ENCODE peak calls at places on chromosomes 4 and X, in six cellular contexts. One of them, this sample, is unnamed.

GRCh38 chr4:30939684-30940083 is 219.5 kb downstream of the PCDH7 start:
- DNase-seq in neuronal stem cell: no peak
- DNase-seq in H9: no peak
- DNase-seq in IMR-90: no peak
- DNase-seq in mesenchymal stem cell: no peak
- DNase-seq in H1: no peak
- DNase-seq in this sample: no peak

GRCh38 chr4:168877779-168878491 is 132.1 kb downstream of the CBR4 start:
- DNase-seq in neuronal stem cell: peak
- DNase-seq in H9: peak
- DNase-seq in IMR-90: no peak
- DNase-seq in mesenchymal stem cell: no peak
- DNase-seq in H1: no peak
- DNase-seq in this sample: peak

GRCh38 chr4:16693040-16693506 is 205.4 kb downstream of the LDB2 start:
- DNase-seq in neuronal stem cell: no peak
- DNase-seq in H9: no peak
- DNase-seq in IMR-90: no peak
- DNase-seq in mesenchymal stem cell: no peak
- DNase-seq in H1: no peak
- DNase-seq in this sample: no peak

GRCh38 chrX:132489256-132490085 is 633 bp upstream of the MBNL3 start:
- DNase-seq in neuronal stem cell: peak
- DNase-seq in H9: peak
- DNase-seq in IMR-90: peak
- DNase-seq in mesenchymal stem cell: peak
- DNase-seq in H1: no peak
- DNase-seq in this sample: peak

GRCh38 chr4:27594917-27595316 is 734.3 kb downstream of the STIM2 start:
- DNase-seq in neuronal stem cell: no peak
- DNase-seq in H9: no peak
- DNase-seq in IMR-90: no peak
- DNase-seq in mesenchymal stem cell: no peak
- DNase-seq in H1: no peak
- DNase-seq in this sample: no peak

GRCh38 chr4:112327950-112328349 is 30.8 kb downstream of the ALPK1 start:
- DNase-seq in neuronal stem cell: peak
- DNase-seq in H9: no peak
- DNase-seq in IMR-90: peak
- DNase-seq in mesenchymal stem cell: peak
- DNase-seq in H1: no peak
- DNase-seq in this sample: no peak

GRCh38 chr4:74062954-74063353 is 24.5 kb upstream of the CXCL3 start:
- DNase-seq in neuronal stem cell: no peak
- DNase-seq in H9: no peak
- DNase-seq in IMR-90: no peak
- DNase-seq in mesenchymal stem cell: no peak
- DNase-seq in H1: no peak
- DNase-seq in this sample: no peak

GRCh38 chr4:41746025-41746439 is 2.5 kb downstream of the PHOX2B start:
- DNase-seq in neuronal stem cell: peak
- DNase-seq in H9: peak
- DNase-seq in IMR-90: no peak
- DNase-seq in mesenchymal stem cell: no peak
- DNase-seq in H1: no peak
- DNase-seq in this sample: no peak

GRCh38 chrX:107768051-107768450 is 7.5 kb downstream of the TSC22D3 start:
- DNase-seq in neuronal stem cell: no peak
- DNase-seq in H9: no peak
- DNase-seq in IMR-90: no peak
- DNase-seq in mesenchymal stem cell: no peak
- DNase-seq in H1: no peak
- DNase-seq in this sample: no peak

GRCh38 chr4:86054676-86055075 is 305.2 kb downstream of the MAPK10 start:
- DNase-seq in neuronal stem cell: no peak
- DNase-seq in H9: no peak
- DNase-seq in IMR-90: no peak
- DNase-seq in mesenchymal stem cell: no peak
- DNase-seq in H1: no peak
- DNase-seq in this sample: no peak

GRCh38 chr4:100059467-100059866 is 109.4 kb upstream of the H2AZ1 start:
- DNase-seq in neuronal stem cell: no peak
- DNase-seq in H9: no peak
- DNase-seq in IMR-90: no peak
- DNase-seq in mesenchymal stem cell: no peak
- DNase-seq in H1: no peak
- DNase-seq in this sample: no peak

GRCh38 chrX:103258275-103258674 is 3.3 kb upstream of the TCEAL8 start:
- DNase-seq in neuronal stem cell: no peak
- DNase-seq in H9: no peak
- DNase-seq in IMR-90: no peak
- DNase-seq in mesenchymal stem cell: no peak
- DNase-seq in H1: no peak
- DNase-seq in this sample: no peak

GRCh38 chr4:177393236-177393635 is 49.0 kb downstream of the AGA start:
- DNase-seq in neuronal stem cell: no peak
- DNase-seq in H9: no peak
- DNase-seq in IMR-90: no peak
- DNase-seq in mesenchymal stem cell: no peak
- DNase-seq in H1: no peak
- DNase-seq in this sample: no peak

GRCh38 chrX:129561453-129561852 is 21.4 kb downstream of the OCRL start:
- DNase-seq in neuronal stem cell: no peak
- DNase-seq in H9: no peak
- DNase-seq in IMR-90: no peak
- DNase-seq in mesenchymal stem cell: no peak
- DNase-seq in H1: no peak
- DNase-seq in this sample: no peak

GRCh38 chr4:26020896-26021295 is 106.9 kb downstream of the SMIM20 start:
- DNase-seq in neuronal stem cell: no peak
- DNase-seq in H9: no peak
- DNase-seq in IMR-90: peak
- DNase-seq in mesenchymal stem cell: peak
- DNase-seq in H1: no peak
- DNase-seq in this sample: peak

GRCh38 chrX:27350476-27350875 is 112.7 kb downstream of the PPP4R3C start:
- DNase-seq in neuronal stem cell: no peak
- DNase-seq in H9: no peak
- DNase-seq in IMR-90: no peak
- DNase-seq in mesenchymal stem cell: no peak
- DNase-seq in H1: no peak
- DNase-seq in this sample: no peak

GRCh38 chrX:146449243-146449642 is 360.3 kb upstream of the CXorf51B start:
- DNase-seq in neuronal stem cell: no peak
- DNase-seq in H9: no peak
- DNase-seq in IMR-90: no peak
- DNase-seq in mesenchymal stem cell: no peak
- DNase-seq in H1: no peak
- DNase-seq in this sample: no peak

GRCh38 chrX:23434356-23434884 is 99.8 kb downstream of the PTCHD1 start:
- DNase-seq in neuronal stem cell: no peak
- DNase-seq in H9: no peak
- DNase-seq in IMR-90: peak
- DNase-seq in mesenchymal stem cell: peak
- DNase-seq in H1: no peak
- DNase-seq in this sample: no peak

GRCh38 chr4:10201356-10202223 is 85.0 kb upstream of the WDR1 start:
- DNase-seq in neuronal stem cell: no peak
- DNase-seq in H9: no peak
- DNase-seq in IMR-90: no peak
- DNase-seq in mesenchymal stem cell: no peak
- DNase-seq in H1: no peak
- DNase-seq in this sample: no peak

GRCh38 chr4:188262464-188262863 is 123.2 kb downstream of the TRIML1 start:
- DNase-seq in neuronal stem cell: no peak
- DNase-seq in H9: no peak
- DNase-seq in IMR-90: peak
- DNase-seq in mesenchymal stem cell: peak
- DNase-seq in H1: no peak
- DNase-seq in this sample: peak

GRCh38 chr4:18111100-18111499 is 89.5 kb upstream of the LCORL start:
- DNase-seq in neuronal stem cell: no peak
- DNase-seq in H9: no peak
- DNase-seq in IMR-90: no peak
- DNase-seq in mesenchymal stem cell: no peak
- DNase-seq in H1: no peak
- DNase-seq in this sample: peak

GRCh38 chrX:132270699-132271098 is 51.5 kb upstream of the RAP2C start:
- DNase-seq in neuronal stem cell: no peak
- DNase-seq in H9: no peak
- DNase-seq in IMR-90: peak
- DNase-seq in mesenchymal stem cell: peak
- DNase-seq in H1: no peak
- DNase-seq in this sample: peak

GRCh38 chr4:99076292-99076976 is 12.2 kb downstream of the ADH5 start:
- DNase-seq in neuronal stem cell: no peak
- DNase-seq in H9: no peak
- DNase-seq in IMR-90: no peak
- DNase-seq in mesenchymal stem cell: no peak
- DNase-seq in H1: no peak
- DNase-seq in this sample: peak

GRCh38 chrX:70360366-70360765 is 62.7 kb upstream of the GDPD2 start:
- DNase-seq in neuronal stem cell: no peak
- DNase-seq in H9: no peak
- DNase-seq in IMR-90: no peak
- DNase-seq in mesenchymal stem cell: no peak
- DNase-seq in H1: no peak
- DNase-seq in this sample: peak

DNA sequence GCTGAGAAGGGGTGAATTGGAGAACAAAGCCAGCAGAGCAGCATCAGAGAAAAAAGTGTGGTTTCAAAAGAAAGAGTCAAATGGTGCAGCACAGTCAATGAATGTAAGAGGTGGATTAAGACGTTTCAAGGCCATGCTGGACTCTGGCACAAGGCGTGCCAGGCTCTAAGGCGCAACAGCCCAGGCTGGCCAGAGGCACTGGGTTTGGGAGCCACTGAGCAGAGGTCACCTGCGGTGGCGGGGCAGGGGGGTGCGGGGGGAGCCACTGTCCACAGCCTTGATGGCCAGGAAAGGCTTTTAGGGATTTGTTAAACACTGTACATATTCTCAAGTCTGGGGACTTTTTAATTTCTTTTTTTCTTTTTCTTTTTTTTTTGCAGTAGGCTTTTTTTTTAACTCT is 222.5 kb upstream of the FAT1 start:
- DNase-seq in neuronal stem cell: no peak
- DNase-seq in H9: no peak
- DNase-seq in IMR-90: no peak
- DNase-seq in mesenchymal stem cell: no peak
- DNase-seq in H1: no peak
- DNase-seq in this sample: no peak
- H2AK5ac ChIP-seq in neuronal stem cell: no peak
- H2AK5ac ChIP-seq in H9: no peak
- H2AK5ac ChIP-seq in IMR-90: peak
- H2AK5ac ChIP-seq in mesenchymal stem cell: peak
- H2AK5ac ChIP-seq in H1: no peak
- H2AK5ac ChIP-seq in this sample: no peak

DNA sequence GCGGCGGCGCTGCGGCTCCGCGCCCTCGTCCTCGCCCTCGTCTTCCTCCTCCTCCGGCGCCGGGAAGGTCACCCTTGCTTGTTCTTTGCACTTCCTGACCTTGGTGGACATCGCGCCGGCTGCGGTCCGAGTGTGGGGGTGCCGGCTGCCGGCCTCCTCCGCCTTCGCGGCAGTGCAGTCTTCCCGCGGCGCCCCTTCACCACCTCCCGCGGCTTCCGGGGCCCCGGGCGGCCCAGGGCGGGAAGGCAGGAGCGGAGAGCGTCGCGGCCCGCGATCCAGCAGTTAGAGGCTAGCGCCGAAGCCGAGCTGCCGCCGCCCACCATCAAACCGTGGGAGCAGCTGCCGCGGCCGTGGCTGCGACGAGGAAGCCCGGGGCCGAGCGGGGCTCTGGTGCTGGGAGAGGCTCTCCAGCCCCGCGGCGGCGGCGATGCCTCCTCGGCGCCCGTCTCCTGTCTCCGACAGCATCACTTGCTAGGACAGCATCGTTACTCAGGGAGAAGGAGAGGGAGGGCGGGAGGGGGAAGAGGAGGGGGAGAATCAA is at the start of gene TRPC3:
- DNase-seq in neuronal stem cell: peak
- DNase-seq in H9: peak
- DNase-seq in IMR-90: peak
- DNase-seq in mesenchymal stem cell: peak
- DNase-seq in H1: no peak
- DNase-seq in this sample: no peak
- H4K91ac ChIP-seq in neuronal stem cell: no peak
- H4K91ac ChIP-seq in H9: no peak
- H4K91ac ChIP-seq in IMR-90: peak
- H4K91ac ChIP-seq in mesenchymal stem cell: peak
- H4K91ac ChIP-seq in H1: no peak
- H4K91ac ChIP-seq in this sample: no peak

GRCh38 chr4:87915621-87916020 is 59.9 kb upstream of the SPP1 start:
- DNase-seq in neuronal stem cell: no peak
- DNase-seq in H9: no peak
- DNase-seq in IMR-90: no peak
- DNase-seq in mesenchymal stem cell: no peak
- DNase-seq in H1: no peak
- DNase-seq in this sample: no peak

GRCh38 chr4:87916636-87917035 is 58.9 kb upstream of the SPP1 start:
- DNase-seq in neuronal stem cell: no peak
- DNase-seq in H9: no peak
- DNase-seq in IMR-90: no peak
- DNase-seq in mesenchymal stem cell: peak
- DNase-seq in H1: no peak
- DNase-seq in this sample: no peak

GRCh38 chr4:87919951-87920350 is 55.6 kb upstream of the SPP1 start:
- DNase-seq in neuronal stem cell: no peak
- DNase-seq in H9: no peak
- DNase-seq in IMR-90: no peak
- DNase-seq in mesenchymal stem cell: no peak
- DNase-seq in H1: no peak
- DNase-seq in this sample: no peak

GRCh38 chr4:87920478-87920877 is 55.0 kb upstream of the SPP1 start:
- DNase-seq in neuronal stem cell: no peak
- DNase-seq in H9: no peak
- DNase-seq in IMR-90: no peak
- DNase-seq in mesenchymal stem cell: no peak
- DNase-seq in H1: no peak
- DNase-seq in this sample: no peak

GRCh38 chr4:87918314-87919058 is 57.0 kb upstream of the SPP1 start:
- DNase-seq in neuronal stem cell: no peak
- DNase-seq in H9: no peak
- DNase-seq in IMR-90: no peak
- DNase-seq in mesenchymal stem cell: no peak
- DNase-seq in H1: no peak
- DNase-seq in this sample: no peak
- H2AK5ac ChIP-seq in neuronal stem cell: no peak
- H2AK5ac ChIP-seq in H9: no peak
- H2AK5ac ChIP-seq in IMR-90: no peak
- H2AK5ac ChIP-seq in mesenchymal stem cell: no peak
- H2AK5ac ChIP-seq in H1: peak
- H2AK5ac ChIP-seq in this sample: peak

DNA sequence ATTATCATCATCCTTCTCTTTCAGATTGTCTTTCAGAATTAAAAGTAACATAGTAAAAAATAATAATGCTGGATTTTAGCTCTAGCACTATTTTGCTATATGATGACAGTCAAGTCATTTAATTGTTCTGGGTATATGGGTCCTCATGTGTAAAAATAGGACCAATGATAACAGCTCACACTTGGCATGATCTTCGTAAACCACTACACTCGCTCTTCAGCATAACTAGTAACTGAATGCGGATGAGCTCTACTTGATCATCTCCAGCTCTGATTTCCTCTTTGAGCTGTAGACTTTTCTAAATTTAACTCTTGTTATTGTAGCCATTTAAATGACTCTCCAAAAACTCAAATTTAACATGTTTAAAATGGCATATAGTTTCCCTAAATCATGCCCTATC is 831.8 kb upstream of the HS3ST1 start:
- DNase-seq in neuronal stem cell: no peak
- DNase-seq in H9: no peak
- DNase-seq in IMR-90: no peak
- DNase-seq in mesenchymal stem cell: no peak
- DNase-seq in H1: no peak
- DNase-seq in this sample: no peak
- H4K91ac ChIP-seq in neuronal stem cell: no peak
- H4K91ac ChIP-seq in H9: no peak
- H4K91ac ChIP-seq in IMR-90: no peak
- H4K91ac ChIP-seq in mesenchymal stem cell: no peak
- H4K91ac ChIP-seq in H1: no peak
- H4K91ac ChIP-seq in this sample: no peak

This sample was measured in trophoblast cell.